ENCODE peak calls at places on chromosomes 5 and 9, in nine cellular contexts. One of them, this sample, is unnamed.

GRCh38 chr5:39203951-39204350 is 15.4 kb downstream of the FYB1 start:
- DNase-seq in neural crest cell: no peak
- DNase-seq in astrocyte: no peak
- DNase-seq in omental fat pad: no peak
- DNase-seq in fibroblast of villous mesenchyme: no peak
- DNase-seq in WTC11: no peak
- DNase-seq in colonic mucosa: no peak
- DNase-seq in MCF 10A: no peak
- DNase-seq in GM10248: no peak
- DNase-seq in this sample: no peak

GRCh38 chr9:84002344-84002743 is 21.7 kb downstream of the RMI1 start:
- DNase-seq in neural crest cell: no peak
- DNase-seq in astrocyte: peak; percentile 16
- DNase-seq in omental fat pad: no peak
- DNase-seq in fibroblast of villous mesenchyme: peak; percentile 42
- DNase-seq in WTC11: no peak
- DNase-seq in colonic mucosa: no peak
- DNase-seq in MCF 10A: no peak
- DNase-seq in GM10248: peak; percentile 21
- DNase-seq in this sample: no peak

GRCh38 chr5:74538206-74538661 is 102.3 kb downstream of the ENC1 start:
- DNase-seq in neural crest cell: no peak
- DNase-seq in astrocyte: no peak
- DNase-seq in omental fat pad: no peak
- DNase-seq in fibroblast of villous mesenchyme: peak; percentile 98
- DNase-seq in WTC11: no peak
- DNase-seq in colonic mucosa: peak; percentile 21
- DNase-seq in MCF 10A: peak; percentile 80
- DNase-seq in GM10248: no peak
- DNase-seq in this sample: no peak

GRCh38 chr9:105858284-105858683 is 163.9 kb downstream of the TMEM38B start:
- DNase-seq in neural crest cell: no peak
- DNase-seq in astrocyte: no peak
- DNase-seq in omental fat pad: no peak
- DNase-seq in fibroblast of villous mesenchyme: no peak
- DNase-seq in WTC11: no peak
- DNase-seq in colonic mucosa: no peak
- DNase-seq in MCF 10A: no peak
- DNase-seq in GM10248: no peak
- DNase-seq in this sample: no peak

GRCh38 chr5:124735169-124735858 is 11.1 kb downstream of the ZNF608 start:
- DNase-seq in neural crest cell: peak; percentile 54
- DNase-seq in astrocyte: no peak
- DNase-seq in omental fat pad: no peak
- DNase-seq in fibroblast of villous mesenchyme: peak; percentile 76
- DNase-seq in WTC11: peak; percentile 71
- DNase-seq in colonic mucosa: peak; percentile 68
- DNase-seq in MCF 10A: no peak
- DNase-seq in GM10248: no peak
- DNase-seq in this sample: no peak

GRCh38 chr5:131635755-131636479 is 888 bp upstream of the RAPGEF6 start:
- DNase-seq in neural crest cell: peak; percentile 18
- DNase-seq in astrocyte: no peak
- DNase-seq in omental fat pad: peak; percentile 27
- DNase-seq in fibroblast of villous mesenchyme: peak; percentile 39
- DNase-seq in WTC11: peak; percentile 25
- DNase-seq in colonic mucosa: no peak
- DNase-seq in MCF 10A: no peak
- DNase-seq in GM10248: no peak
- DNase-seq in this sample: no peak

GRCh38 chr5:90518666-90519065 is 10.7 kb downstream of the LYSMD3 start:
- DNase-seq in neural crest cell: no peak
- DNase-seq in astrocyte: peak; percentile 69
- DNase-seq in omental fat pad: no peak
- DNase-seq in fibroblast of villous mesenchyme: no peak
- DNase-seq in WTC11: no peak
- DNase-seq in colonic mucosa: no peak
- DNase-seq in MCF 10A: peak; percentile 7
- DNase-seq in GM10248: no peak
- DNase-seq in this sample: no peak

GRCh38 chr5:42858031-42858643 is 46.4 kb upstream of the SELENOP start:
- DNase-seq in neural crest cell: no peak
- DNase-seq in astrocyte: no peak
- DNase-seq in omental fat pad: no peak
- DNase-seq in fibroblast of villous mesenchyme: no peak
- DNase-seq in WTC11: no peak
- DNase-seq in colonic mucosa: no peak
- DNase-seq in MCF 10A: peak; percentile 24
- DNase-seq in GM10248: no peak
- DNase-seq in this sample: no peak

GRCh38 chr5:111143910-111144309 is 51.8 kb downstream of the WDR36 start:
- DNase-seq in neural crest cell: no peak
- DNase-seq in astrocyte: peak; percentile 96
- DNase-seq in omental fat pad: no peak
- DNase-seq in fibroblast of villous mesenchyme: peak; percentile 67
- DNase-seq in WTC11: no peak
- DNase-seq in colonic mucosa: no peak
- DNase-seq in MCF 10A: peak; percentile 87
- DNase-seq in GM10248: no peak
- DNase-seq in this sample: no peak

GRCh38 chr9:69035438-69036316 is at the start of gene FXN:
- DNase-seq in neural crest cell: peak; percentile 79
- DNase-seq in astrocyte: peak; percentile 57
- DNase-seq in omental fat pad: peak; percentile 58
- DNase-seq in fibroblast of villous mesenchyme: peak; percentile 79
- DNase-seq in WTC11: peak; percentile 80
- DNase-seq in colonic mucosa: peak; percentile 87
- DNase-seq in MCF 10A: peak; percentile 78
- DNase-seq in GM10248: peak; percentile 93
- DNase-seq in this sample: peak; percentile 94

GRCh38 chr9:27371382-27371781 is 74.4 kb upstream of the EQTN start:
- DNase-seq in neural crest cell: no peak
- DNase-seq in astrocyte: no peak
- DNase-seq in omental fat pad: no peak
- DNase-seq in fibroblast of villous mesenchyme: no peak
- DNase-seq in WTC11: no peak
- DNase-seq in colonic mucosa: peak; percentile 64
- DNase-seq in MCF 10A: peak; percentile 52
- DNase-seq in GM10248: no peak
- DNase-seq in this sample: no peak

GRCh38 chr9:125492719-125493118 is 214.3 kb downstream of the MAPKAP1 start:
- DNase-seq in neural crest cell: no peak
- DNase-seq in astrocyte: no peak
- DNase-seq in omental fat pad: no peak
- DNase-seq in fibroblast of villous mesenchyme: no peak
- DNase-seq in WTC11: no peak
- DNase-seq in colonic mucosa: no peak
- DNase-seq in MCF 10A: no peak
- DNase-seq in GM10248: no peak
- DNase-seq in this sample: no peak

GRCh38 chr5:52838306-52839015 is 50.7 kb downstream of the ITGA1 start:
- DNase-seq in neural crest cell: no peak
- DNase-seq in astrocyte: peak; percentile 61
- DNase-seq in omental fat pad: no peak
- DNase-seq in fibroblast of villous mesenchyme: peak; percentile 73
- DNase-seq in WTC11: no peak
- DNase-seq in colonic mucosa: no peak
- DNase-seq in MCF 10A: peak; percentile 43
- DNase-seq in GM10248: no peak
- DNase-seq in this sample: no peak

GRCh38 chr5:52839285-52839684 is 51.6 kb downstream of the ITGA1 start:
- DNase-seq in neural crest cell: no peak
- DNase-seq in astrocyte: no peak
- DNase-seq in omental fat pad: no peak
- DNase-seq in fibroblast of villous mesenchyme: no peak
- DNase-seq in WTC11: no peak
- DNase-seq in colonic mucosa: no peak
- DNase-seq in MCF 10A: no peak
- DNase-seq in GM10248: no peak
- DNase-seq in this sample: no peak

GRCh38 chr5:52837591-52838001 is 49.9 kb downstream of the ITGA1 start:
- DNase-seq in neural crest cell: no peak
- DNase-seq in astrocyte: peak; percentile 51
- DNase-seq in omental fat pad: no peak
- DNase-seq in fibroblast of villous mesenchyme: peak; percentile 58
- DNase-seq in WTC11: no peak
- DNase-seq in colonic mucosa: no peak
- DNase-seq in MCF 10A: no peak
- DNase-seq in GM10248: no peak
- DNase-seq in this sample: no peak

GRCh38 chr5:52834320-52834719 is 46.6 kb downstream of the ITGA1 start:
- DNase-seq in neural crest cell: no peak
- DNase-seq in astrocyte: no peak
- DNase-seq in omental fat pad: no peak
- DNase-seq in fibroblast of villous mesenchyme: no peak
- DNase-seq in WTC11: no peak
- DNase-seq in colonic mucosa: no peak
- DNase-seq in MCF 10A: no peak
- DNase-seq in GM10248: no peak
- DNase-seq in this sample: no peak

GRCh38 chr5:52837068-52837467 is 49.4 kb downstream of the ITGA1 start:
- DNase-seq in neural crest cell: peak; percentile 6
- DNase-seq in astrocyte: peak; percentile 64
- DNase-seq in omental fat pad: no peak
- DNase-seq in fibroblast of villous mesenchyme: peak; percentile 73
- DNase-seq in WTC11: no peak
- DNase-seq in colonic mucosa: no peak
- DNase-seq in MCF 10A: no peak
- DNase-seq in GM10248: no peak
- DNase-seq in this sample: no peak
- TF ChIP-seq CTCF in neural crest cell: no peak
- TF ChIP-seq CTCF in astrocyte: peak; percentile 17
- TF ChIP-seq CTCF in omental fat pad: no peak
- TF ChIP-seq CTCF in fibroblast of villous mesenchyme: peak; percentile 26
- TF ChIP-seq CTCF in WTC11: no peak
- TF ChIP-seq CTCF in colonic mucosa: no peak
- TF ChIP-seq CTCF in MCF 10A: no peak
- TF ChIP-seq CTCF in GM10248: no peak
- TF ChIP-seq CTCF in this sample: no peak

DNA sequence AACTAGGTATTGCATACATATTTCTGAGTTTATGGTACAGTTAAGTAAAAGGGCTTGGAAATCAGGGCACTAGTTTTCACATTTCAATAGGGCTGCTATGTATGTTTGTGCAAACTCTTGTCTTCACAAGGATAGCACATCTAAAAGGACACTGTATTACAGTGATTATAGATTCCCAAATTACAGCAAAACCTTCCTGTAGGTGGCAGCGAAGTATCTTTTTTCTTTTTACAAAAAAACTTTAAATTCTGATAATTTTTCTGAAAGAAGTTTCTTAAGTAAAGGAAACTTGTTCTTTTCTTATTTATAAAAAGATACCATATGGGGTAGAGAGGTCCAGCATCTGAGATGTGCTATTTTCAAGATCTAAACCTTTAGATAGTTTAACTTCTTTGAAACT is 337.8 kb downstream of the PTPRD start:
- DNase-seq in neural crest cell: no peak
- DNase-seq in astrocyte: no peak
- DNase-seq in omental fat pad: no peak
- DNase-seq in fibroblast of villous mesenchyme: no peak
- DNase-seq in WTC11: no peak
- DNase-seq in colonic mucosa: no peak
- DNase-seq in MCF 10A: no peak
- DNase-seq in GM10248: no peak
- DNase-seq in this sample: no peak
- TF ChIP-seq CTCF in neural crest cell: peak; percentile 46
- TF ChIP-seq CTCF in astrocyte: peak; percentile 39
- TF ChIP-seq CTCF in omental fat pad: no peak
- TF ChIP-seq CTCF in fibroblast of villous mesenchyme: no peak
- TF ChIP-seq CTCF in WTC11: no peak
- TF ChIP-seq CTCF in colonic mucosa: no peak
- TF ChIP-seq CTCF in MCF 10A: no peak
- TF ChIP-seq CTCF in GM10248: no peak
- TF ChIP-seq CTCF in this sample: no peak

GRCh38 chr5:154110054-154110453 is 71.3 kb downstream of the MFAP3 start:
- DNase-seq in neural crest cell: no peak
- DNase-seq in astrocyte: no peak
- DNase-seq in omental fat pad: no peak
- DNase-seq in fibroblast of villous mesenchyme: no peak
- DNase-seq in WTC11: no peak
- DNase-seq in colonic mucosa: no peak
- DNase-seq in MCF 10A: no peak
- DNase-seq in GM10248: no peak
- DNase-seq in this sample: no peak
- TF ChIP-seq CTCF in neural crest cell: no peak
- TF ChIP-seq CTCF in astrocyte: no peak
- TF ChIP-seq CTCF in omental fat pad: no peak
- TF ChIP-seq CTCF in fibroblast of villous mesenchyme: no peak
- TF ChIP-seq CTCF in WTC11: no peak
- TF ChIP-seq CTCF in colonic mucosa: no peak
- TF ChIP-seq CTCF in MCF 10A: no peak
- TF ChIP-seq CTCF in GM10248: no peak
- TF ChIP-seq CTCF in this sample: no peak

DNA sequence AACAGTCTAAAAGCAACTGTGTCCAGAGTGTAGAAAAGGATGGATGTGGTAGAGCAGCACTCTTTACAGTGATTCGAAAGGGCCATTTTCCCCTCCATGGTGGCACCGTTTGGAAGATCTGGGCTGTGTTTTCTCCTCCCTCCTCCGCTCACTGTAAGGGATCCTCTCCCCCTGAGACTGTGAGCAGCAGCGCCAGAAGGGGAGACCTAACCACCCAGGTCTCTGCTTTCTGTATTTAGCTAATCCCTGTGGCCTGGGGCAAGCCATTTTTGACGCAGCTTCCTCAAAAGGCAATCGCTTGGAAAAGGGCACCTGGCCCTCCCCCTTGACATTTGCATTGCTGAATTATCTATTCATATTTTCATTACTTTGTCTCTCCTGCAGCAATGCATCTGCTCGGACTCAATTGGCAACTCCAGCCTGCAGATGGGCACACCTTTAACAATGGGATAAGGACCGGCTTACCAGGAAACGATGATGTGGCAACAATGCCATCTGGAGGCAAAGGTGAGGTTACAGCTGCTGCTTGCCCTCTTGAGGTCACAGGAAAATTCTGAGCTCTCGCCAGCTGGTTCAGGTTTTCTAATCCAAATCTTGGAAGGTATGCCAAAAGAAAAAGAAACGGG is 244.3 kb upstream of the WWC1 start:
- DNase-seq in neural crest cell: peak; percentile 29
- DNase-seq in astrocyte: peak; percentile 38
- DNase-seq in omental fat pad: no peak
- DNase-seq in fibroblast of villous mesenchyme: peak; percentile 24
- DNase-seq in WTC11: peak; percentile 72
- DNase-seq in colonic mucosa: peak; percentile 70
- DNase-seq in MCF 10A: peak; percentile 89
- DNase-seq in GM10248: peak; percentile 23
- DNase-seq in this sample: no peak
- TF ChIP-seq CTCF in neural crest cell: peak; percentile 65
- TF ChIP-seq CTCF in astrocyte: peak; percentile 44
- TF ChIP-seq CTCF in omental fat pad: no peak
- TF ChIP-seq CTCF in fibroblast of villous mesenchyme: peak; percentile 25
- TF ChIP-seq CTCF in WTC11: no peak
- TF ChIP-seq CTCF in colonic mucosa: peak; percentile 43
- TF ChIP-seq CTCF in MCF 10A: peak; percentile 88
- TF ChIP-seq CTCF in GM10248: peak; percentile 20
- TF ChIP-seq CTCF in this sample: peak; percentile 26

GRCh38 chr5:114308508-114308907 is 53.4 kb upstream of the KCNN2 start:
- DNase-seq in neural crest cell: no peak
- DNase-seq in astrocyte: no peak
- DNase-seq in omental fat pad: no peak
- DNase-seq in fibroblast of villous mesenchyme: no peak
- DNase-seq in WTC11: no peak
- DNase-seq in colonic mucosa: no peak
- DNase-seq in MCF 10A: peak; percentile 18
- DNase-seq in GM10248: no peak
- DNase-seq in this sample: no peak
- TF ChIP-seq CTCF in neural crest cell: no peak
- TF ChIP-seq CTCF in astrocyte: no peak
- TF ChIP-seq CTCF in omental fat pad: no peak
- TF ChIP-seq CTCF in fibroblast of villous mesenchyme: no peak
- TF ChIP-seq CTCF in WTC11: no peak
- TF ChIP-seq CTCF in colonic mucosa: no peak
- TF ChIP-seq CTCF in MCF 10A: no peak
- TF ChIP-seq CTCF in GM10248: no peak
- TF ChIP-seq CTCF in this sample: no peak